ENCODE peak calls at places on chromosome 10, in four cellular contexts. W is K562, M is Caco-2, T is IMR-90. N is an unnamed sample. For H3K4me1, the result is how much of the 10 kb centered on the place peaks cover.

GRCh38 chr10:122044045-122044661 is 55.2 kb downstream of the TACC2 start:
- DNase-seq in T (peak), M (peak), W (no peak), N (peak)

GRCh38 chr10:75987610-75988009 is 556.2 kb downstream of the LRMDA start:
- DNase-seq in T (no peak), M (no peak), W (no peak), N (peak)

GRCh38 chr10:69319911-69320316 is 41.6 kb downstream of the HK1 start:
- DNase-seq in T (no peak), M (no peak), W (no peak), N (no peak)

GRCh38 chr10:32446701-32447406 is 914 bp downstream of the CCDC7 start:
- DNase-seq in M (no peak), T (peak), W (peak), N (peak)

GRCh38 chr10:3774814-3775670 is 10.0 kb downstream of the KLF6 start:
- DNase-seq in T (peak), W (peak), M (no peak), N (peak)

GRCh38 chr10:1180071-1180730 is 124.0 kb downstream of the WDR37 start:
- DNase-seq in M (peak), T (no peak), W (no peak), N (no peak)

GRCh38 chr10:129579228-129579627 is 112.2 kb downstream of the MGMT start:
- DNase-seq in T (no peak), M (no peak), W (no peak), N (no peak)

GRCh38 chr10:6721480-6721879 is 141.4 kb upstream of the PRKCQ start:
- DNase-seq in M (no peak), W (no peak), T (peak), N (peak)

GRCh38 chr10:73940634-73941221 is 29.8 kb downstream of the PLAU start:
- DNase-seq in M (peak), T (peak), W (peak), N (peak)

GRCh38 chr10:45514283-45515270 is 140.6 kb downstream of the ALOX5 start:
- DNase-seq in M (no peak), W (no peak), T (peak), N (peak)

GRCh38 chr10:116827214-116827671 is 22.1 kb upstream of the ENO4 start:
- DNase-seq in M (no peak), T (no peak), W (no peak), N (no peak)

GRCh38 chr10:119138341-119139306 is 26.9 kb downstream of the SFXN4 start:
- DNase-seq in T (no peak), W (no peak), M (no peak), N (no peak)

GRCh38 chr10:46314046-46314445 is 27.2 kb downstream of the ANTXRL start:
- DNase-seq in W (no peak), M (no peak), T (no peak), N (no peak)

GRCh38 chr10:95835911-95836310 is 71.9 kb upstream of the CC2D2B start:
- DNase-seq in M (no peak), W (no peak), T (no peak), N (no peak)

GRCh38 chr10:24957624-24958435 is 5.4 kb upstream of the PRTFDC1 start:
- DNase-seq in M (no peak), W (no peak), T (peak), N (peak)

GRCh38 chr10:22420787-22421517 is 75.7 kb downstream of the SPAG6 start:
- DNase-seq in W (no peak), M (no peak), T (peak), N (peak)

GRCh38 chr10:92238586-92239098 is 52.2 kb downstream of the CPEB3 start:
- DNase-seq in W (peak), M (no peak), T (peak), N (peak)

GRCh38 chr10:126425051-126425450 is 36.8 kb upstream of the ADAM12 start:
- DNase-seq in M (no peak), W (no peak), T (no peak), N (no peak)

GRCh38 chr10:33715303-33715702 is 380.8 kb upstream of the NRP1 start:
- DNase-seq in T (no peak), M (no peak), W (no peak), N (no peak)

GRCh38 chr10:75596930-75597629 is 165.7 kb downstream of the LRMDA start:
- DNase-seq in T (no peak), M (no peak), W (no peak), N (no peak)

GRCh38 chr10:86592413-86592812 is 61.9 kb upstream of the OPN4 start:
- DNase-seq in M (peak), T (no peak), W (no peak), N (no peak)

GRCh38 chr10:93080350-93081046 is 6.8 kb downstream of the CYP26A1 start:
- DNase-seq in T (peak), W (peak), M (peak), N (peak)

GRCh38 chr10:86073199-86073977 is 293.2 kb downstream of the GRID1 start:
- DNase-seq in W (no peak), M (no peak), T (no peak), N (no peak)

GRCh38 chr10:16049050-16049449 is 188.7 kb upstream of the MINDY3 start:
- DNase-seq in W (no peak), M (no peak), T (no peak), N (peak)

GRCh38 chr10:78212134-78212785 is 178.6 kb downstream of the RPS24 start:
- DNase-seq in W (no peak), T (no peak), M (no peak), N (peak)

GRCh38 chr10:77993612-77994011 is 35.7 kb downstream of the POLR3A start:
- DNase-seq in M (no peak), T (no peak), W (no peak), N (no peak)

GRCh38 chr10:119209050-119209735 is 1.8 kb downstream of the GRK5 start:
- DNase-seq in T (peak), M (peak), W (peak), N (peak)

GRCh38 chr10:75851946-75852345 is 420.5 kb downstream of the LRMDA start:
- DNase-seq in T (no peak), W (no peak), M (no peak), N (no peak)

GRCh38 chr10:69742928-69743602 is 58.6 kb upstream of the COL13A1 start:
- DNase-seq in T (peak), M (no peak), W (peak), N (peak)

GRCh38 chr10:119494224-119495060 is 48.1 kb downstream of the RGS10 start:
- DNase-seq in T (peak), M (no peak), W (no peak), N (peak)

GRCh38 chr10:70477661-70478162 is 855 bp upstream of the PALD1 start:
- DNase-seq in W (peak), T (peak), M (peak), N (peak)

GRCh38 chr10:96856317-96856716 is 24.2 kb downstream of the LCOR start:
- DNase-seq in T (no peak), W (no peak), M (no peak), N (no peak)

GRCh38 chr10:71750986-71751385 is 22.3 kb downstream of the VSIR start:
- DNase-seq in T (no peak), W (no peak), M (no peak), N (no peak)

GRCh38 chr10:71750124-71750841 is 23.0 kb downstream of the VSIR start:
- DNase-seq in T (no peak), M (no peak), W (no peak), N (no peak)

GRCh38 chr10:71753091-71753959 is 20.0 kb downstream of the VSIR start:
- DNase-seq in T (no peak), M (peak), W (peak), N (no peak)

GRCh38 chr10:71752391-71753090 is 20.8 kb downstream of the VSIR start:
- DNase-seq in M (no peak), W (no peak), T (peak), N (no peak)

DNA sequence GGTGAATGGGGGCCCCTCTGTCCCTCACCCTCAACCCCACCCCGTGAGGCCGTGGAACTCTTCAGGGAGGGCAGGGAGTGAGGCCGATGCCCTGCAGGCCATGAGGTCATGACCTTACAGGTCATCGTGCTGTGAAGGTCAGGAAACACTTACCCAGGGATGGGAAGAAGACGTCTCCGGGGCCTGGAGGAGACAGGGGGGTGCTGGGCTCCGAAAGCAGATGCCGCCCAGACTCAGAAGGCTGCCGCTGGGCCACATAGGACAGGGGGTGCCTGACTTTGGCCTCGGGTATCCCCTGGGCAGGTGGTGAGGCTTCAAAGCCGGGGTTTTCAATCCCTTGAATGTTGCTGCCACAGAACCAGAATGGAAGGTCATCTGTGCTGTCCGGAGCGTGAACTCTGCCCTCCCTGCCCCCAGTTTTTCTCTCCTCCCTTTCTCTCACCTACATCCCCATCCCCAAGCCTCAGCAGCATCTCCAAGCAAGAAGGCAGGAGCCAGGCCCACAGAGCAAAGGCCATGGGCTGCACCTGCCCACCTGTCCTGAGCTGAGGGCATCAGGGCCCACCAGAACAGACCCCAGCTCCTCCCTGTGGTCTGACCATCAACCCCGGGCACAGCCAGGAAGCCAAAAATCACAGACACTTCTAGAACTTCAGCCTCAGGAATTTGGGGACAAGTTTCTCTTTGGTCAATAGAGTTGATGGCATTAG is 21.6 kb downstream of the VSIR start:
- DNase-seq in M (no peak), T (no peak), W (no peak), N (no peak)
- H3K4me1 ChIP-seq in M (under half), T (under half), W (half or more), N (under half)

DNA sequence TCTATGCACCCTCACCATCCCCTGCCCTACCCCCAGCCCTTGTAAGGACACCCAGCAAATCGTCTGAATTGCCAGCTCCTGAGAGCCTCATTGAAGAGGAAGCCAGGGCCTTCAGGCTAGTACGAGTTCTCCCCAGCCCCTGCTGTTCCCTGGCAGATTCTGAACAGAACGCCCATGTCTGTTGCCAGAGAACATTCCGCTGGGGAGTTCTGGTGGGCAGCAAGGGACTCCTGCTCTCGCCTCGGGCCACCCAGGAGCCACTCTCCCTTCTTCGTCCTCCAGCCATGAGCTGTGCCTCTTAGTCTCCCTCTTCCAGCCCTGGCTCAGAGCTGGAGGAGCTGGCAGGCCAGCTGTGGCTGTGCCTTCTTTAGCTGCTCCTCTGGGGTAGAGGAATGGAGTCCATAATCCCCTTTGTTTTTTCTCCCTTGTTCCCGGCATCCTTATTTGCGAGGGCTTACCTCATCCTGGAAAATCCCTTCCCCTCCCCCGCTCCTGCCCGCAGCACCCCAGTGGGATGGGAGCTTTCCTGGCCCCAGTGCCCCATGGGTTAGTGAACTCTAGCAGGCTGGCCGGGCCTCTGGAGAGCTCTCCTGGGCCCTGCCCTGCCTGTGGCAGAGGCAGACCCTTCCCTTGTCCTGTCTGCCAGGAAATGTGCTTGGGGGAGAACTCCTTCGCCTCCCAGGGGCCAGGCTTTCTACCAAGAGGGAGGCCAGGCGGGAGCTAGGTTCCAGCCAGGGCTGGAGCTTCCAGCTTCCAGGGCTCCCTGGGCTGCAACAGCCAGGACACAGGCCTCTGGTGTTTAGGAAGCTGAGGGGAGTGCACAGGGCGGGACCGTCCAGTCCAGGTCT is 16.6 kb upstream of the TRIM8 start:
- DNase-seq in M (no peak), W (no peak), T (peak), N (peak)
- H3K4me1 ChIP-seq in M (under half), W (under half), T (half or more), N (half or more)

DNA sequence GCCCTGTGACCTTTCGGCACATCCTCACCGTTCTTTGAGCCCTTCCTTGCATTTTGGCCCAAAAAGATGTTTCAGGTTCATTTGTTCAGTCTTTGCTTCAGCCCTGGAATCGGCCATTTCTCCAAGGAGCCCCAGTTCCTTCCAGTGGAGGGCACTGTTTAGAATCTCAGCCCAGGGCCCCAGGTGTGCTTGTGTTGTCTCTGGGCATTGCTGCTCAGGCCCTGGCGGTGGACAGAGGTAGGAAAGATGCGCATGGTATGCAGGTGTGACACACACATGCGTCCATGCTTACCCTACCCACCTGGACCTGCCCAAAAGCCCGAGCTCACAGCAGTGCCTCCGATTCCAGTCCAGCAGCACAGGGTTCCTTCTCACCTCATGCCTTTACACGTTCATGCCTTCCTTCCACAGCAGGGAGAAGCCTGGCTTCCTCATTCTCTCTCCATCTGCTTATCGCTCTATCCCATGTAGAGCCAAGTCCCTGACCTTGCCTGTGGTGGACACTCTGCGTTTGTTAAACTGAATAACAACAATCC is 70.6 kb downstream of the LHPP start:
- DNase-seq in M (peak), W (peak), T (no peak), N (peak)
- H3K4me1 ChIP-seq in M (under half), W (under half), T (under half), N (under half)

DNA sequence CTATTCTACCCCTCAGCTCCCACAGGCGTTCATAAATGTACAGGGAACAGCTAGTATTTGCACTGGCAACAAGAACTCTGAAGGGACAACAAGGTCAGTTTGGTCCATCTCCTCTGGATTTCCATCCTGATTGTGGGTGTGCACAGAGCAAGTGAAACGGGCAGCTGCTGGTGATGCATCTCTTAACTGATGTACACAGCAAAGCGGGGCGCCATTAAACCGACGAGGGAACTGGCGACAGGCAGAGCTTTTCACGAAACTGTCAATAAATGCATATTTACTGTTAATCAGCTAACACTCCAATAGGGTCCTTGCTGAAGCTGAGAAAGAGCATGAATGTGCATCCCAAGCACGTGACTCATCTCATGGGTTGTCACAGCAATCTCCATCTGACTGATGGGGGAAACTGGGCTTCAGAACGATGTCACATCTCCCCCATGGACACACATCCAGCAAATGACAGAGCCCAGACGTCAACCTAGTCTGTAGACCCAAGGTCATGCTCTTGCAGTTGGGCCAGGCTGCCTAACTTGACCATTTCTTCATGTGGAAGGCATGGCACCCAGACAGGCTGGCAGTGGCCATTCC is 54.2 kb downstream of the FAM53B start:
- DNase-seq in T (peak), W (no peak), M (no peak), N (no peak)
- H3K4me1 ChIP-seq in T (under half), W (half or more), M (under half), N (under half)